ENCODE peak calls at places on chromosomes 11 and 22, in four cellular contexts. G is Peyer's patch, B is esophagus squamous epithelium, S is ovary. O is an unnamed sample.

GRCh38 chr11:32420937-32421532 is 14.3 kb downstream of the WT1 start:
- DNase-seq in G (no peak), B (no peak), S (no peak), O (no peak)

GRCh38 chr11:22192289-22192641 is 620 bp upstream of the ANO5 start:
- DNase-seq in G (peak), B (no peak), S (no peak), O (peak)

GRCh38 chr11:101583180-101584128 is at the start of gene TRPC6:
- DNase-seq in G (no peak), B (no peak), S (peak), O (peak)

GRCh38 chr22:26606611-26607010 is 11.2 kb downstream of the CRYBB1 start:
- DNase-seq in G (no peak), B (no peak), S (no peak), O (no peak)

GRCh38 chr11:118532091-118532490 is 1.1 kb downstream of the TMEM25 start:
- DNase-seq in G (no peak), B (no peak), S (no peak), O (no peak)

GRCh38 chr11:120255519-120255866 is 15.6 kb downstream of the POU2F3 start:
- DNase-seq in G (no peak), B (no peak), S (no peak), O (no peak)

GRCh38 chr22:20055144-20055543 is 24.9 kb upstream of the DGCR8 start:
- DNase-seq in G (no peak), B (no peak), S (no peak), O (no peak)

GRCh38 chr11:131910491-131911387 is 540.3 kb downstream of the NTM start:
- DNase-seq in G (no peak), B (no peak), S (no peak), O (no peak)

GRCh38 chr11:127994736-127995135 is 592.6 kb downstream of the ETS1 start:
- DNase-seq in G (no peak), B (no peak), S (no peak), O (no peak)

GRCh38 chr11:22703561-22703960 is 37.1 kb downstream of the GAS2 start:
- DNase-seq in G (no peak), B (no peak), S (no peak), O (no peak)

GRCh38 chr11:94473177-94473799 is 20.4 kb downstream of the MRE11 start:
- DNase-seq in G (no peak), B (no peak), S (no peak), O (no peak)

GRCh38 chr22:42202669-42203068 is 67.8 kb downstream of the TCF20 start:
- DNase-seq in G (no peak), B (no peak), S (no peak), O (no peak)

GRCh38 chr22:39954584-39955055 is 5.6 kb upstream of the TMA7B start:
- DNase-seq in G (no peak), B (no peak), S (no peak), O (no peak)

GRCh38 chr11:117912497-117912896 is 16.7 kb downstream of the TMPRSS13 start:
- DNase-seq in G (no peak), B (no peak), S (no peak), O (no peak)

GRCh38 chr11:133952199-133953190 is 4.3 kb downstream of the IGSF9B start:
- DNase-seq in G (no peak), B (no peak), S (no peak), O (no peak)

GRCh38 chr11:8311366-8311765 is 47.7 kb upstream of the LMO1 start:
- DNase-seq in G (peak), B (no peak), S (no peak), O (no peak)

GRCh38 chr11:75422248-75423231 is 10.5 kb downstream of the KLHL35 start:
- DNase-seq in G (peak), B (no peak), S (no peak), O (peak)

GRCh38 chr11:47960015-47960414 is 20.3 kb upstream of the PTPRJ start:
- DNase-seq in G (no peak), B (no peak), S (no peak), O (no peak)

GRCh38 chr11:120137187-120137610 is 714 bp downstream of the TRIM29 start:
- DNase-seq in G (peak), B (no peak), S (no peak), O (peak)

GRCh38 chr11:35288817-35289541 is 130.4 kb downstream of the SLC1A2 start:
- DNase-seq in G (no peak), B (no peak), S (no peak), O (no peak)

GRCh38 chr22:46350111-46350510 is 14.6 kb downstream of the TRMU start:
- DNase-seq in G (no peak), B (no peak), S (no peak), O (no peak)

GRCh38 chr22:38244106-38244505 is 28.7 kb downstream of the TMEM184B start:
- DNase-seq in G (peak), B (no peak), S (no peak), O (no peak)

GRCh38 chr11:115717215-115717584 is 213.0 kb upstream of the CADM1 start:
- DNase-seq in G (no peak), B (no peak), S (no peak), O (no peak)

GRCh38 chr11:48017105-48017874 is 36.9 kb downstream of the PTPRJ start:
- DNase-seq in G (no peak), B (no peak), S (no peak), O (no peak)

GRCh38 chr11:2813141-2813908 is 72.2 kb downstream of the CDKN1C start:
- DNase-seq in G (no peak), B (no peak), S (no peak), O (no peak)

GRCh38 chr11:11931461-11932055 is 76.9 kb downstream of the DKK3 start:
- DNase-seq in G (no peak), B (no peak), S (no peak), O (no peak)

GRCh38 chr11:128701086-128701485 is 7.2 kb downstream of the FLI1 start:
- DNase-seq in G (no peak), B (no peak), S (no peak), O (no peak)

GRCh38 chr22:22799561-22799960 is 88.1 kb upstream of the IGLL5 start:
- DNase-seq in G (peak), B (no peak), S (no peak), O (no peak)

GRCh38 chr11:72228844-72229231 is 4.3 kb downstream of the INPPL1 start:
- DNase-seq in G (no peak), B (no peak), S (no peak), O (no peak)

GRCh38 chr11:112238041-112238440 is 11.8 kb downstream of the PTS start:
- DNase-seq in G (no peak), B (no peak), S (no peak), O (no peak)

GRCh38 chr11:16558499-16558898 is 179.9 kb upstream of the C11orf58 start:
- DNase-seq in G (no peak), B (no peak), S (no peak), O (no peak)

GRCh38 chr11:112289588-112290461 is 29.2 kb upstream of the PLET1 start:
- DNase-seq in G (peak), B (no peak), S (peak), O (peak)

GRCh38 chr11:4539603-4540219 is 5.3 kb upstream of the OR52M1 start:
- DNase-seq in G (peak), B (no peak), S (peak), O (peak)

GRCh38 chr11:73317373-73317772 is 9.3 kb downstream of the ARHGEF17 start:
- DNase-seq in G (no peak), B (no peak), S (peak), O (peak)

GRCh38 chr11:10864688-10865087 is 6.8 kb upstream of the ZBED5 start:
- DNase-seq in G (no peak), B (no peak), S (no peak), O (no peak)

GRCh38 chr22:48919851-48920589 is 907.7 kb downstream of the BRD1 start:
- DNase-seq in G (no peak), B (no peak), S (no peak), O (no peak)

GRCh38 chr11:126925321-126926093 is 75.1 kb downstream of the KIRREL3 start:
- DNase-seq in G (no peak), B (no peak), S (no peak), O (no peak)

GRCh38 chr11:26297179-26297970 is 34.6 kb upstream of the ANO3 start:
- DNase-seq in G (no peak), B (no peak), S (no peak), O (no peak)

GRCh38 chr11:76891285-76891684 is 30.6 kb downstream of the ACER3 start:
- DNase-seq in G (no peak), B (no peak), S (no peak), O (no peak)

DNA sequence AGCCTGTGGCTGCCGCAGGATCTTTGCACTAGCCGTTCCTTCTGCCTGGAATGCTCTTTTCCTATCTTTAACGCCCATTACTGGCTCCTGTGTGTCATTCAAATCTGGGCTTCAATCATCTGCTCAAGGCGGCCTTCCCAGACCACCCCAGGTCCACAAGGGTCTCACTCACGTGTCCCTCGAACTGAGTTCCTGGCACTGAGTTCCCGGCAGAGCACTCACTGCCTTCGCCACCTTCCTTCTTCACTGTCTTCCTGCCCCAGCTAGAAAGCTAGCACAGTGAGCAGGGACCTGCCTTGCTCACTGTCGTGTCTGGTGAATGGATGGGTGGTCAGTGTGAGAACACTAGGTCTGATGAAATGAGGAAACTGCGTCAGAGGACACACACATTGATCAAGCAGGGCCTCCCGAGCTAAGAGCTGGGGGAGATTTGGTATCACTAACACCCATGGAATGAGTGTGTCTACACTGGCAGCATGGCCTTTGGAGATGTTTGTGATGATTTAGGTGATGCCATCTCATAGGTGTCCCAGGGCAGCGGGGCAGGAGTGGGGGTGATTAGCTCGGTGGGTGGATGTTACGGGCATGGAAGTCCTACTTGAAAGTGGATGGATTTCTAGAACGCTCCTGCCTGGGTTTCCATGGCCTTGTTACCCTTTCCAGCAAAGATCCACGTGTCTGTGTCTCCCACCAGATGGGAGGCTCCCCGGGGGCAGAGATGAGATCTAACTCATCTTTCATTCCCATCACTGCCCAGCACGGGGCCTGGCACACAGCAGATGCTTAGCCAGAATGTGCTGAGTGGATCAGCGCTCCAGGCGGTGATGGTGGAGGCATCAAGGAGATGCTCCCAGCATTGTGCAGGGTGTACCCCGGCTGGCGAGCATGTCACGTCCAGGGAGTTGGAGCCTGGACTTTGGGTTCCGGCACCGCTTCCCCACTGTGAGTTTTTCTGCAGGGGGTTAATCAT is 64.5 kb downstream of the SHISAL1 start:
- DNase-seq in G (no peak), B (no peak), S (no peak), O (no peak)
- TF ChIP-seq POLR2A in G (no peak), B (no peak), S (no peak), O (no peak)

DNA sequence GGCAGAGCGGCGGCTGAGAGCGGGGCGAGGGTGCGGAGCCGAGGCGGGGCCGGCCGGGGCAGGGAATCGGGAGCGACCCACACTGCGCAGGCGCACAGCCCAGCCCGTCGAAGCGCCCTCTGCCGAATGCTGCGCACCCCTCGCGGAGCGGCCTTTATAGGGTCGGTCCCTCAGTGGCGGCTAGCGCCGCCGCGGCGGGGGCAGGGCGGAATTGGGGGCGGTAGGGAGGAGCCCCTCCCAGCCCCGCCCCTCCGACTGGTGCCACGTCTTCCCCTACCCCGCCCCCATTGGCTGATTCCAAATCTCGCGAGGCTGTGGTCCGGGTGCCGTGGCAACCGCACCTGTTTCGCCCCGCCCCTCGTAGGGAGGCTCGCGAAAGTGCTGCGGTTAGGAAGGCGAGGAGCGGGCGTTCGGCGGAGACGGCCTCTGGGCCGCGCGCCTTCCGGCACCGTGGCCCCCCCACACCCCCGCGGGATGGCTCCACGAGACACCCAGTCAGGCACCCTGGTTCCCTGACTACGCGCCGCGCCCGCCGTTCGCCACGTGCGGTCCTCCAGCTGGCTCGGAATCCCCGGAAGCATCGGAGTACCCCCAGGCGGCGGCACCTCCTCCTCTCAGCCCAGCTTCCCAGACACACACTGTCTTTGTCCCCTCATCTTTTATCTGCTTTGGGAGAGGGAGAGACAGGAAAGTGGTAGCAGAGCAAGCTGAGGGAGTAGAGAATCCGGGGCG is at the start of gene EHD1:
- DNase-seq in G (peak), B (peak), S (peak), O (peak)
- TF ChIP-seq POLR2A in G (peak), B (peak), S (peak), O (peak)

GRCh38 chr22:37196539-37197450 is 8.7 kb upstream of the C1QTNF6 start:
- DNase-seq in G (peak), B (no peak), S (peak), O (peak)
- TF ChIP-seq POLR2A in G (peak), B (no peak), S (no peak), O (peak)

DNA sequence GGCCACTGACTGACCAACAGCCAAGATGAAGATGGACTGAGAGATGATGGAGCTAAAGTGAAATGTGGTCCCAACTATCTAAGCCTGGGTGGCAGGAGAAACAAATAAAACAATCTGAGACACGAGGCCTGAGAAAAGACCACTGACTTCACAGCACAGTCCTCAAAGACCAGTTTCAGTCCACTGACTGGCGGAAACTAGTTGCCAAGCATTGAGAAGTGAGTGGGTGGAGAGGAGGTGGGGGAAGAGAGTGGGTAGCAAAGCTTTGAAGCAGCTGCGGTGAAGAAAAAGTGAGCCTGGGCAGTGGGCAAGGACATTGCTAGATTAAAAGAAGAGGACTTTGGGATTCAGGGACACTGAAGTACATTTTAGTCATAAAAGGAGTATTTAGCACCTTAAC is 1.9 kb downstream of the MS4A1 start:
- DNase-seq in G (no peak), B (no peak), S (no peak), O (no peak)
- TF ChIP-seq POLR2A in G (no peak), B (no peak), S (no peak), O (no peak)

GRCh38 chr22:50439314-50440250 is 35.3 kb downstream of the SBF1 start:
- DNase-seq in G (no peak), B (no peak), S (peak), O (no peak)
- TF ChIP-seq POLR2A in G (no peak), B (no peak), S (no peak), O (no peak)

GRCh38 chr22:44186121-44186510 is 5.4 kb downstream of the PARVG start:
- DNase-seq in G (no peak), B (no peak), S (no peak), O (no peak)
- TF ChIP-seq POLR2A in G (no peak), B (no peak), S (no peak), O (no peak)

O was measured in transverse colon.